ENCODE peak calls at places on chromosomes 7 and 10, in seven cellular contexts. C is B cell; Q is A549; T is frontal cortex; K is epithelial cell of esophagus; L is SK-MEL-5; U is activated naive CD4-positive, alpha-beta T cell. D is an unnamed sample.

GRCh38 chr10:5814110-5815107 is 1.2 kb upstream of the GDI2 start:
- DNase-seq in Q (peak), C (no peak), L (no peak), K (peak), T (no peak), U (no peak), D (no peak)

GRCh38 chr10:69961864-69962745 is 90.5 kb upstream of the MACROH2A2 start:
- DNase-seq in L (no peak), U (no peak), K (no peak), Q (no peak), T (no peak), C (no peak), D (no peak)

GRCh38 chr10:63644398-63645142 is 123.4 kb downstream of the REEP3 start:
- DNase-seq in U (no peak), L (no peak), C (no peak), T (no peak), Q (no peak), K (no peak), D (no peak)

GRCh38 chr10:45514283-45515270 is 140.6 kb downstream of the ALOX5 start:
- DNase-seq in C (no peak), U (no peak), K (peak), Q (no peak), T (peak), L (no peak), D (peak)

GRCh38 chr10:74500026-74500704 is 326.2 kb upstream of the KAT6B start:
- DNase-seq in C (no peak), U (no peak), L (no peak), Q (no peak), K (no peak), T (no peak), D (no peak)

GRCh38 chr10:3077940-3078630 is 10.7 kb downstream of the PFKP start:
- DNase-seq in Q (no peak), C (no peak), L (no peak), K (no peak), T (no peak), U (no peak), D (peak)

GRCh38 chr10:15053061-15053460 is 9.3 kb downstream of the OLAH start:
- DNase-seq in C (no peak), U (no peak), K (no peak), L (no peak), T (no peak), Q (no peak), D (no peak)

GRCh38 chr10:22252286-22252800 is 34.5 kb upstream of the EBLN1 start:
- DNase-seq in T (peak), U (peak), K (peak), Q (no peak), L (no peak), C (peak), D (no peak)

GRCh38 chr10:69657417-69657816 is 27.4 kb downstream of the FAM241B start:
- DNase-seq in K (peak), Q (no peak), U (no peak), C (no peak), T (no peak), L (no peak), D (no peak)

GRCh38 chr7:121624922-121625321 is 228.8 kb upstream of the FAM3C start:
- DNase-seq in K (no peak), C (no peak), U (no peak), L (peak), T (no peak), Q (no peak), D (no peak)

GRCh38 chr10:75651452-75651851 is 220.0 kb downstream of the LRMDA start:
- DNase-seq in T (no peak), Q (peak), L (peak), C (no peak), U (no peak), K (peak), D (peak)

GRCh38 chr7:44269943-44270493 is 55.4 kb downstream of the CAMK2B start:
- DNase-seq in U (no peak), Q (no peak), L (no peak), K (no peak), C (no peak), T (no peak), D (no peak)

GRCh38 chr10:3635697-3636096 is 149.3 kb downstream of the KLF6 start:
- DNase-seq in T (no peak), Q (no peak), C (no peak), K (peak), U (no peak), L (no peak), D (no peak)

GRCh38 chr7:33420311-33420710 is 290.9 kb downstream of the BBS9 start:
- DNase-seq in K (no peak), U (no peak), Q (no peak), C (no peak), L (no peak), T (no peak), D (no peak)

GRCh38 chr10:65611592-65611991 is 1314.2 kb upstream of the LRRTM3 start:
- DNase-seq in U (no peak), T (no peak), Q (no peak), L (peak), C (no peak), K (no peak), D (no peak)

GRCh38 chr10:43000651-43001426 is 76.0 kb upstream of the RET start:
- DNase-seq in U (no peak), Q (no peak), T (no peak), C (no peak), L (no peak), K (no peak), D (no peak)

GRCh38 chr10:129972145-129972965 is 8.3 kb upstream of the EBF3 start:
- DNase-seq in C (no peak), L (no peak), Q (no peak), T (no peak), K (no peak), U (no peak), D (peak)

GRCh38 chr7:67809586-67809985 is 813.0 kb downstream of the TYW1 start:
- DNase-seq in Q (no peak), C (no peak), T (no peak), U (no peak), L (no peak), K (no peak), D (no peak)

GRCh38 chr7:102044984-102045673 is 227.7 kb downstream of the CUX1 start:
- DNase-seq in Q (no peak), C (no peak), L (no peak), T (no peak), K (no peak), U (no peak), D (no peak)

GRCh38 chr7:106215868-106216516 is 68.8 kb downstream of the NAMPT start:
- DNase-seq in Q (no peak), K (no peak), L (no peak), T (no peak), C (no peak), U (no peak), D (no peak)

GRCh38 chr7:92955081-92955480 is 118.7 kb upstream of the CDK6 start:
- DNase-seq in T (no peak), U (no peak), C (no peak), Q (no peak), L (peak), K (no peak), D (no peak)

GRCh38 chr10:81179805-81180452 is 642.2 kb downstream of the SH2D4B start:
- DNase-seq in Q (peak), C (no peak), U (no peak), K (peak), L (peak), T (no peak), D (peak)

GRCh38 chr10:34885901-34886300 is 70.8 kb upstream of the PARD3 start:
- DNase-seq in Q (no peak), U (no peak), T (no peak), C (no peak), K (no peak), L (peak), D (no peak)

GRCh38 chr7:151240942-151241754 is 7.3 kb downstream of the SMARCD3 start:
- DNase-seq in C (no peak), U (no peak), Q (no peak), L (no peak), K (no peak), T (no peak), D (no peak)

GRCh38 chr10:108230478-108231170 is 1066.1 kb upstream of the SORCS1 start:
- DNase-seq in U (no peak), Q (no peak), C (no peak), L (no peak), K (no peak), T (no peak), D (no peak)

GRCh38 chr10:77179015-77179695 is 458.5 kb downstream of the KCNMA1 start:
- DNase-seq in U (no peak), C (no peak), Q (peak), L (no peak), T (no peak), K (peak), D (peak)

GRCh38 chr7:70620333-70621055 is 511.4 kb upstream of the GALNT17 start:
- DNase-seq in L (no peak), Q (no peak), T (no peak), U (no peak), C (no peak), K (no peak), D (no peak)

GRCh38 chr10:114337510-114338462 is 66.5 kb downstream of the AFAP1L2 start:
- DNase-seq in K (no peak), U (no peak), L (no peak), C (no peak), Q (no peak), T (no peak), D (peak)

GRCh38 chr10:110368556-110368955 is 63.8 kb upstream of the SMNDC1 start:
- DNase-seq in Q (no peak), U (no peak), C (no peak), L (no peak), T (no peak), K (no peak), D (no peak)

D was measured in GM23338.